ENCODE peak calls at places on chromosomes 1 and 21, in four cellular contexts. H is AG09309; K is stimulated activated CD4-positive, alpha-beta T cell treated with anti-CD3 and anti-CD28 coated beads, TNF-alpha, amount 100 ng/mL, for 48 hours; D is NCI-H2081. S is an unnamed sample.

GRCh38 chr1:231590453-231591198 is 36.0 kb upstream of the DISC1 start:
- DNase-seq in H (peak), K (no peak), D (peak), S (no peak)

GRCh38 chr1:107228704-107229103 is 87.9 kb downstream of the NTNG1 start:
- DNase-seq in D (no peak), H (peak), K (no peak), S (no peak)

GRCh38 chr1:211334986-211335385 is 8.4 kb downstream of the TRAF5 start:
- DNase-seq in D (no peak), H (no peak), K (no peak), S (no peak)

GRCh38 chr1:70044832-70045231 is 160.5 kb downstream of the LRRC40 start:
- DNase-seq in H (peak), K (no peak), D (no peak), S (no peak)

GRCh38 chr1:8326265-8326664 is 8.4 kb downstream of the SLC45A1 start:
- DNase-seq in K (no peak), D (no peak), H (no peak), S (no peak)

GRCh38 chr1:8889925-8890785 is 11.7 kb upstream of the ENO1 start:
- DNase-seq in K (no peak), H (peak), D (peak), S (no peak)

GRCh38 chr1:156444407-156445001 is 56.1 kb downstream of the MEF2D start:
- DNase-seq in D (peak), K (no peak), H (no peak), S (peak)

GRCh38 chr1:93701619-93702018 is 20.0 kb upstream of the BCAR3 start:
- DNase-seq in K (no peak), H (peak), D (no peak), S (no peak)

GRCh38 chr21:28230559-28230958 is 762.1 kb downstream of the LTN1 start:
- DNase-seq in H (no peak), K (no peak), D (no peak), S (no peak)

GRCh38 chr21:34147835-34148804 is 74.7 kb downstream of the MRPS6 start:
- DNase-seq in H (no peak), D (no peak), K (no peak), S (no peak)

GRCh38 chr1:230707732-230708630 is 5.9 kb downstream of the AGT start:
- DNase-seq in H (no peak), K (no peak), D (no peak), S (no peak)

GRCh38 chr1:44035726-44036408 is 4.6 kb upstream of the SLC6A9 start:
- DNase-seq in H (no peak), K (no peak), D (no peak), S (no peak)

GRCh38 chr1:107244734-107245495 is 104.1 kb downstream of the NTNG1 start:
- DNase-seq in H (no peak), K (no peak), D (no peak), S (no peak)

GRCh38 chr21:25464275-25464674 is 143.0 kb downstream of the MRPL39 start:
- DNase-seq in D (no peak), H (no peak), K (no peak), S (no peak)

GRCh38 chr1:4778056-4778455 is 123.6 kb downstream of the AJAP1 start:
- DNase-seq in D (no peak), H (no peak), K (no peak), S (no peak)

GRCh38 chr1:58881471-58881994 is 97.7 kb upstream of the JUN start:
- DNase-seq in K (no peak), D (no peak), H (no peak), S (no peak)

GRCh38 chr21:35852820-35853219 is 207.5 kb downstream of the SETD4 start:
- DNase-seq in H (no peak), D (no peak), K (no peak), S (no peak)

GRCh38 chr21:41360072-41360821 is 1.6 kb upstream of the MX2 start:
- DNase-seq in D (peak), H (no peak), K (no peak), S (no peak)

GRCh38 chr1:34970829-34971228 is 14.3 kb downstream of the TMEM35B start:
- DNase-seq in K (no peak), H (no peak), D (no peak), S (no peak)

GRCh38 chr1:204286841-204287387 is 72.8 kb downstream of the PLEKHA6 start:
- DNase-seq in D (peak), K (no peak), H (no peak), S (peak)

S was measured in activated T-cell treated with anti-CD3 and anti-CD28 coated beads for 24 hours.